ENCODE peak calls at places on chromosomes 1 and 21, in nine cellular contexts. K, B, C, D, J, L, M, I and V are unnamed samples.

GRCh38 chr1:58035523-58035922 is 511.0 kb downstream of the OMA1 start:
- DNase-seq in K (no peak), B (no peak), C (no peak), D (no peak), J (peak; percentile 63), L (no peak), M (no peak), I (no peak), V (no peak)

GRCh38 chr1:52613611-52614373 is 11.6 kb downstream of the GPX7 start:
- DNase-seq in K (no peak), B (no peak), C (no peak), D (no peak), J (peak; percentile 38), L (no peak), M (no peak), I (no peak), V (no peak)

GRCh38 chr1:243447844-243448243 is 192.0 kb downstream of the SDCCAG8 start:
- DNase-seq in K (no peak), B (no peak), C (no peak), D (no peak), J (no peak), L (no peak), M (no peak), I (no peak), V (no peak)

GRCh38 chr1:76583237-76583868 is 283.9 kb upstream of the ST6GALNAC5 start:
- DNase-seq in K (no peak), B (no peak), C (no peak), D (no peak), J (no peak), L (no peak), M (no peak), I (no peak), V (no peak)

GRCh38 chr21:27057997-27058396 is 91.1 kb upstream of the ADAMTS5 start:
- DNase-seq in K (no peak), B (no peak), C (no peak), D (no peak), J (no peak), L (no peak), M (no peak), I (no peak), V (no peak)

GRCh38 chr21:41316641-41317392 is at the start of gene FAM3B:
- DNase-seq in K (no peak), B (no peak), C (peak; percentile 60), D (peak; percentile 57), J (peak; percentile 91), L (no peak), M (no peak), I (peak; percentile 85), V (no peak)

GRCh38 chr1:117735045-117735992 is 129.5 kb downstream of the TENT5C start:
- DNase-seq in K (peak; percentile 61), B (no peak), C (no peak), D (no peak), J (no peak), L (peak; percentile 53), M (no peak), I (peak; percentile 58), V (peak; percentile 42)

GRCh38 chr1:88595355-88595754 is 88.7 kb upstream of the PKN2 start:
- DNase-seq in K (no peak), B (no peak), C (no peak), D (no peak), J (no peak), L (no peak), M (no peak), I (no peak), V (peak; percentile 39)

GRCh38 chr1:15836772-15837669 is 10.5 kb upstream of the SPEN start:
- DNase-seq in K (peak; percentile 62), B (peak; percentile 62), C (peak; percentile 78), D (peak; percentile 79), J (peak; percentile 70), L (peak; percentile 34), M (peak; percentile 72), I (peak; percentile 51), V (no peak)

GRCh38 chr1:236416165-236416564 is 22.1 kb downstream of the EDARADD start:
- DNase-seq in K (no peak), B (no peak), C (no peak), D (no peak), J (no peak), L (no peak), M (no peak), I (no peak), V (no peak)

GRCh38 chr1:195466639-195467038 is 1141.6 kb downstream of the KCNT2 start:
- DNase-seq in K (no peak), B (no peak), C (no peak), D (no peak), J (no peak), L (no peak), M (no peak), I (no peak), V (no peak)

GRCh38 chr1:29260531-29260930 is 24.2 kb downstream of the PTPRU start:
- DNase-seq in K (no peak), B (no peak), C (no peak), D (no peak), J (peak; percentile 76), L (no peak), M (no peak), I (no peak), V (no peak)

GRCh38 chr1:231938651-231939050 is 312.1 kb downstream of the DISC1 start:
- DNase-seq in K (no peak), B (no peak), C (no peak), D (no peak), J (no peak), L (no peak), M (no peak), I (no peak), V (no peak)

GRCh38 chr1:68615303-68615702 is 118.4 kb upstream of the DEPDC1 start:
- DNase-seq in K (no peak), B (no peak), C (no peak), D (no peak), J (no peak), L (no peak), M (no peak), I (no peak), V (no peak)

GRCh38 chr1:1359316-1359667 is 937 bp upstream of the MXRA8 start:
- DNase-seq in K (peak; percentile 18), B (peak; percentile 53), C (no peak), D (no peak), J (no peak), L (no peak), M (peak; percentile 8), I (no peak), V (peak; percentile 52)

GRCh38 chr1:226349081-226349480 is 40.1 kb upstream of the LIN9 start:
- DNase-seq in K (no peak), B (no peak), C (no peak), D (no peak), J (no peak), L (no peak), M (peak; percentile 56), I (no peak), V (no peak)

DNA sequence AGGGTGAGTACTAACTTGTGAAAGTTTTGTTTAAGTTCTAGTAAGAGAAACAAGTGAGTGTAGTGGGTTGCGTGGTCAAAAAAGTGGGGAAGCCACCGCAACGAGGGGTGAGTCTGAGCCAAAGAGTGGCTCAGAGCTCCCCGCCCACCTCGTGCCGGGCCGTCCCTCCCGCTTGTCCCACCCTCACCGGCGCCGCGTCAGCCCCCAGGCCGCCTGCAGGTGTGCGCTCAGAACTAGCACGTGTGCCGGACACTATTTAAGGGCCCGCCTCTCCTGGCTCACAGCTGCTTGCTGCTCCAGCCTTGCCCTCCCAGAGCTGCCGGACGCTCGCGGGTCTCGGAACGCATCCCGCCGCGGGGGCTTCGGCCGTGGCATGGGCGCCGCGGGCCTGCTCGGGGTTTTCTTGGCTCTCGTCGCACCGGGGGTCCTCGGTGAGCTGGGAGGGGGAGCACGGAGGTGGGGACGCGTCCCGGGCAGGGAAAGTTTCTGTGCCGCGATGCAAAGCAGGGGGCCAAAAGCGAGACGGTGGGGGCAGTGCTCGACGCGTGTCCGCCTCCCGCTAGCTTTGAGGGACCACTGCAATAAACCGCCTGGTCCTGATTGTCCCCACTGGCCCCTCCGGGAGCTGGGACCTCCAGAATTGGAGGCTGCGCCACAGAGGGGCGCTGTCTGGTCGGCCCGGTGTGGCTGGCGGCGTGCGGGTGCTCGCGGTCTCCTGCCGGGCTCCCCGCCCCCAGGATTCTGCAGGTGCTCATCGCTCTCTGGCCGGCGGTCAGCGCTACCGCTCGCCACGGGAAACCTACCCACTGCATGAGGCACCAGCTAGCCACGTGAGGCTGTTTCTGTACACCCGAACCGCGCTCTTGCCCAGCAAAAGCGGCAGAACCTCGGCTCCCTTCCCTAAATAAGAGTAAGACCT is at the start of gene CR2:
- DNase-seq in K (peak; percentile 40), B (no peak), C (peak; percentile 60), D (peak; percentile 64), J (peak; percentile 92), L (no peak), M (peak; percentile 87), I (peak; percentile 69), V (no peak)
- TF ChIP-seq CTCF in K (no peak), B (peak; percentile 25), C (no peak), D (no peak), J (peak; percentile 78), L (no peak), M (peak; percentile 74), I (no peak), V (peak; percentile 18)

DNA sequence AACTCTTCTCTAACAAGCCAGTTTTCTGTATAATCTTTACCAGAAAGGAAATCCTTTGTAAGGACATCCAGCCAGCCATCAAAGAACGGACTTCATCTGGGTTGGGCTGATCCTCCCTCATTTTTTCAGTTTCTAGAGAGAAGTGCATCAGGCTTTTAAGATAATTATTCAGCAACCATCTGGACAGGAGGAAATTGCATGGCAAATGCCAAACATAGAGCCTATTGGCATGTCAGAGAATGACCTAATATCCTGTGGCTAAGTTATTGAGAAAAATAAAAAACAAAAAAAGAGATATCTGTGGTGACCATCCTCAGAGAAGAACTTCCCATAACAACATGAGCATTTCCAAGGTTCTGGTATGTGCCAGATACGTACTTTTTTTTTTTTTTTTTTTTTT is 74.9 kb upstream of the BEND5 start:
- DNase-seq in K (no peak), B (no peak), C (no peak), D (no peak), J (no peak), L (no peak), M (no peak), I (no peak), V (no peak)
- H3K36me3 ChIP-seq in K (no peaks in the 10 kb centered on the region), B (no peaks in the 10 kb centered on the region), C (no peaks in the 10 kb centered on the region), D (no peaks in the 10 kb centered on the region), J (no peaks in the 10 kb centered on the region), L (no peaks in the 10 kb centered on the region), M (no peaks in the 10 kb centered on the region), I (no peaks in the 10 kb centered on the region), V (no peaks in the 10 kb centered on the region)

GRCh38 chr1:69700770-69701169 is 133.0 kb downstream of the LRRC7 start:
- DNase-seq in K (no peak), B (no peak), C (no peak), D (no peak), J (peak; percentile 86), L (no peak), M (no peak), I (peak; percentile 28), V (peak; percentile 33)
- TF ChIP-seq CTCF in K (no peak), B (no peak), C (no peak), D (no peak), J (peak; percentile 84), L (no peak), M (peak; percentile 53), I (no peak), V (peak; percentile 75)

DNA sequence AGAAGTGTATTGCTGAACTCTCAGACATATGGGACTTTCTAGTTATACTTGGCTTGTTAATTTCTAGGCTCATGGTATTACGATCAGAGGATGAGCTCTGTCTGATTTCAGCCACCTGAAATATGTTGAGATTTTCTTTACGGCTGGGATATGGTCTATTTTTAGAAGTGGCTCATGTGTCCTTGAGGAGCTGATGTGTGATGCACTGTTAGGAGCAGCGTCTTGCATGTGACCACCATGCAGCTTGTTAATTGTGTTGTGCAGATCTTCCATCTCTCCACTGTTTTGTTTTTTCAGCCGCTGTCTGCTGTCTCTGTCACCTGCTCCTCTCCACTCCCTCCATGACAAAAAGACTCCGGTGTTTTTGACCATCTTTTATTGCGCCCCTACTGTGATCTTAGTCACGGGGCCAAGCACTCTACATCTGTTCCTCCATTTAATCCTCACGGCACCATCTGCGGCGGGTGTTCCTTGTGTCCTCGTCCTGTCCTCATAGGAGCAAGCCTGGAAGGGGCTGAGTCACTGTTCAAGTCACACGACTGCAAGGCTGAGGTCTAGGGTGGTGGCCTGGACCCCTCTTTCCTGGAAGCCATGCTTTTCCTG is 51.8 kb downstream of the ADARB1 start:
- DNase-seq in K (no peak), B (no peak), C (no peak), D (no peak), J (no peak), L (no peak), M (no peak), I (no peak), V (no peak)
- H3K36me3 ChIP-seq in K (no peaks in the 10 kb centered on the region), B (no peaks in the 10 kb centered on the region), C (no peaks in the 10 kb centered on the region), D (no peaks in the 10 kb centered on the region), J (no peaks in the 10 kb centered on the region), L (no peaks in the 10 kb centered on the region), M (no peaks in the 10 kb centered on the region), I (no peaks in the 10 kb centered on the region), V (no peaks in the 10 kb centered on the region)